ENCODE peak calls at places on chromosomes 12 and 14, in five cellular contexts. One of them, this sample, is unnamed.

GRCh38 chr14:75422169-75422568 is 5.7 kb upstream of the JDP2 start:
- DNase-seq in endothelial cell of umbilical vein: no peak
- DNase-seq in AG10803: peak
- DNase-seq in WTC11: no peak
- DNase-seq in neural crest cell: no peak
- DNase-seq in this sample: no peak

GRCh38 chr14:104747876-104748275 is 5.1 kb upstream of the SIVA1 start:
- DNase-seq in endothelial cell of umbilical vein: no peak
- DNase-seq in AG10803: no peak
- DNase-seq in WTC11: no peak
- DNase-seq in neural crest cell: no peak
- DNase-seq in this sample: no peak

GRCh38 chr12:118140825-118141224 is 4.9 kb downstream of the PEBP1 start:
- DNase-seq in endothelial cell of umbilical vein: no peak
- DNase-seq in AG10803: no peak
- DNase-seq in WTC11: no peak
- DNase-seq in neural crest cell: no peak
- DNase-seq in this sample: no peak

GRCh38 chr14:100428727-100429126 is 105.6 kb downstream of the SLC25A47 start:
- DNase-seq in endothelial cell of umbilical vein: no peak
- DNase-seq in AG10803: peak
- DNase-seq in WTC11: no peak
- DNase-seq in neural crest cell: no peak
- DNase-seq in this sample: no peak

GRCh38 chr12:3441435-3441834 is 49.6 kb upstream of the PRMT8 start:
- DNase-seq in endothelial cell of umbilical vein: no peak
- DNase-seq in AG10803: no peak
- DNase-seq in WTC11: no peak
- DNase-seq in neural crest cell: no peak
- DNase-seq in this sample: no peak

GRCh38 chr14:29717906-29718305 is 209.7 kb downstream of the PRKD1 start:
- DNase-seq in endothelial cell of umbilical vein: no peak
- DNase-seq in AG10803: peak
- DNase-seq in WTC11: no peak
- DNase-seq in neural crest cell: no peak
- DNase-seq in this sample: no peak

GRCh38 chr14:96727076-96727475 is 70.1 kb upstream of the VRK1 start:
- DNase-seq in endothelial cell of umbilical vein: no peak
- DNase-seq in AG10803: no peak
- DNase-seq in WTC11: no peak
- DNase-seq in neural crest cell: no peak
- DNase-seq in this sample: no peak

GRCh38 chr12:19946549-19946948 is 421.8 kb upstream of the PDE3A start:
- DNase-seq in endothelial cell of umbilical vein: peak
- DNase-seq in AG10803: peak
- DNase-seq in WTC11: no peak
- DNase-seq in neural crest cell: no peak
- DNase-seq in this sample: no peak

GRCh38 chr12:118850244-118850825 is 131.0 kb upstream of the SRRM4 start:
- DNase-seq in endothelial cell of umbilical vein: no peak
- DNase-seq in AG10803: no peak
- DNase-seq in WTC11: peak
- DNase-seq in neural crest cell: peak
- DNase-seq in this sample: peak

GRCh38 chr12:5442251-5443006 is 10.5 kb downstream of the NTF3 start:
- DNase-seq in endothelial cell of umbilical vein: peak
- DNase-seq in AG10803: peak
- DNase-seq in WTC11: peak
- DNase-seq in neural crest cell: peak
- DNase-seq in this sample: no peak

GRCh38 chr12:97300921-97301320 is 161.7 kb upstream of the RMST start:
- DNase-seq in endothelial cell of umbilical vein: no peak
- DNase-seq in AG10803: no peak
- DNase-seq in WTC11: no peak
- DNase-seq in neural crest cell: no peak
- DNase-seq in this sample: no peak

GRCh38 chr12:65923228-65923627 is 98.9 kb downstream of the HMGA2 start:
- DNase-seq in endothelial cell of umbilical vein: no peak
- DNase-seq in AG10803: no peak
- DNase-seq in WTC11: no peak
- DNase-seq in neural crest cell: no peak
- DNase-seq in this sample: no peak

GRCh38 chr12:1859643-1860042 is 39.3 kb downstream of the LRTM2 start:
- DNase-seq in endothelial cell of umbilical vein: no peak
- DNase-seq in AG10803: no peak
- DNase-seq in WTC11: no peak
- DNase-seq in neural crest cell: no peak
- DNase-seq in this sample: peak

GRCh38 chr12:22282283-22282682 is 52.2 kb downstream of the ST8SIA1 start:
- DNase-seq in endothelial cell of umbilical vein: peak
- DNase-seq in AG10803: peak
- DNase-seq in WTC11: no peak
- DNase-seq in neural crest cell: no peak
- DNase-seq in this sample: no peak

GRCh38 chr14:99412122-99413061 is 68.3 kb downstream of the SETD3 start:
- DNase-seq in endothelial cell of umbilical vein: no peak
- DNase-seq in AG10803: peak
- DNase-seq in WTC11: peak
- DNase-seq in neural crest cell: no peak
- DNase-seq in this sample: no peak

GRCh38 chr12:89962648-89963047 is 254.0 kb upstream of the ATP2B1 start:
- DNase-seq in endothelial cell of umbilical vein: peak
- DNase-seq in AG10803: no peak
- DNase-seq in WTC11: no peak
- DNase-seq in neural crest cell: no peak
- DNase-seq in this sample: no peak

GRCh38 chr12:10719482-10719881 is 3.6 kb downstream of the YBX3 start:
- DNase-seq in endothelial cell of umbilical vein: peak
- DNase-seq in AG10803: no peak
- DNase-seq in WTC11: no peak
- DNase-seq in neural crest cell: no peak
- DNase-seq in this sample: no peak

GRCh38 chr12:10722905-10723866 is at the start of gene YBX3:
- DNase-seq in endothelial cell of umbilical vein: peak
- DNase-seq in AG10803: peak
- DNase-seq in WTC11: peak
- DNase-seq in neural crest cell: peak
- DNase-seq in this sample: peak

GRCh38 chr12:10721654-10722501 is 1.2 kb downstream of the YBX3 start:
- DNase-seq in endothelial cell of umbilical vein: peak
- DNase-seq in AG10803: peak
- DNase-seq in WTC11: peak
- DNase-seq in neural crest cell: peak
- DNase-seq in this sample: peak

GRCh38 chr12:10720974-10721565 is 2.1 kb downstream of the YBX3 start:
- DNase-seq in endothelial cell of umbilical vein: peak
- DNase-seq in AG10803: no peak
- DNase-seq in WTC11: no peak
- DNase-seq in neural crest cell: no peak
- DNase-seq in this sample: no peak

DNA sequence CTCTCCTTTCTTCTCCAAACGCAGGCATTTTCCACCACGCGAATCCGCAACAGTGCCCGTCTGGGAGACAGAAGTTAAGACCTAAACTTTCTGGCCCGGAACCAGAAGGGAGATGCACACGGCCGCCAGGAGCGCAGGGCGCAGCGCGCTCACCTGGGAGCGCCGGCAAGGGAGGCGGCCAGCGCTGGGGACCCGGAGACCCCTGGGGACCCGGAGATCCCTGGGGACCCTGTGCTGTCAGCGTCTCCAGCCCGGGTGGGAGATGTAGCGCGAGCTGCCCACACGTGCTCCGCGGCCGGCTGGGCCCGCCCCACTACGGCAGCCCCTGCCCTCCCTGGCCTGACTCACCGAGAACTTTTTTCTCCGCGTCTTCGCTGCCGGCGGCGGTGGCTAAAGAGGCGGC is 620 bp downstream of the YBX3 start:
- DNase-seq in endothelial cell of umbilical vein: no peak
- DNase-seq in AG10803: peak
- DNase-seq in WTC11: no peak
- DNase-seq in neural crest cell: peak
- DNase-seq in this sample: peak
- TF ChIP-seq CTCF in endothelial cell of umbilical vein: no peak
- TF ChIP-seq CTCF in AG10803: peak
- TF ChIP-seq CTCF in WTC11: no peak
- TF ChIP-seq CTCF in neural crest cell: peak
- TF ChIP-seq CTCF in this sample: no peak

GRCh38 chr14:70254476-70254961 is 65.8 kb upstream of the SLC8A3 start:
- DNase-seq in endothelial cell of umbilical vein: peak
- DNase-seq in AG10803: peak
- DNase-seq in WTC11: peak
- DNase-seq in neural crest cell: peak
- DNase-seq in this sample: peak

GRCh38 chr14:70259420-70259819 is 70.7 kb upstream of the SLC8A3 start:
- DNase-seq in endothelial cell of umbilical vein: no peak
- DNase-seq in AG10803: no peak
- DNase-seq in WTC11: no peak
- DNase-seq in neural crest cell: no peak
- DNase-seq in this sample: no peak

DNA sequence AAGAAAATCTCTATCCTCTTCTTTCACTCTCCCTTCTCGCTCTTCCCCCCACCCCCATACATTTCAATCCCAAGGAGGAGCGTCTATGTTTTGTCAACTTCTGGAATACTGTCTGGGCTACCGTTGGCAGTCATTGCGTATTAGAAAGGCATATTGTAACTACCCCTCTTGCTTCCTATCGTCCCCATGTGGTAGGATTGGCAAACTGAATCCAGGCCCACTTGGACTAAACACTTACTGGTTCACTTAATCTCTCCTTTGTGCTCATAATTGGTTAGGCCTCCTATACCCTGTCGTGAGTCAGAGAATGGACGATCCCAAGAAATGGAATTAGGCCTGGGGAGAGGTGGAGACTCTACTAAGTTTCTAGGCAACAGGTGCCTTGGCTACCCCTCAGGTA is 68.8 kb upstream of the SLC8A3 start:
- DNase-seq in endothelial cell of umbilical vein: no peak
- DNase-seq in AG10803: no peak
- DNase-seq in WTC11: peak
- DNase-seq in neural crest cell: no peak
- DNase-seq in this sample: no peak
- TF ChIP-seq CTCF in endothelial cell of umbilical vein: no peak
- TF ChIP-seq CTCF in AG10803: peak
- TF ChIP-seq CTCF in WTC11: peak
- TF ChIP-seq CTCF in neural crest cell: peak
- TF ChIP-seq CTCF in this sample: peak

GRCh38 chr12:9380650-9381049 is 172.5 kb upstream of the PZP start:
- DNase-seq in endothelial cell of umbilical vein: no peak
- DNase-seq in AG10803: no peak
- DNase-seq in WTC11: no peak
- DNase-seq in neural crest cell: no peak
- DNase-seq in this sample: no peak
- TF ChIP-seq CTCF in endothelial cell of umbilical vein: no peak
- TF ChIP-seq CTCF in AG10803: no peak
- TF ChIP-seq CTCF in WTC11: no peak
- TF ChIP-seq CTCF in neural crest cell: no peak
- TF ChIP-seq CTCF in this sample: no peak

GRCh38 chr14:91059576-91060471 is 617 bp downstream of the RPS6KA5 start:
- DNase-seq in endothelial cell of umbilical vein: peak
- DNase-seq in AG10803: no peak
- DNase-seq in WTC11: peak
- DNase-seq in neural crest cell: peak
- DNase-seq in this sample: peak
- TF ChIP-seq CTCF in endothelial cell of umbilical vein: no peak
- TF ChIP-seq CTCF in AG10803: no peak
- TF ChIP-seq CTCF in WTC11: no peak
- TF ChIP-seq CTCF in neural crest cell: peak
- TF ChIP-seq CTCF in this sample: no peak

DNA sequence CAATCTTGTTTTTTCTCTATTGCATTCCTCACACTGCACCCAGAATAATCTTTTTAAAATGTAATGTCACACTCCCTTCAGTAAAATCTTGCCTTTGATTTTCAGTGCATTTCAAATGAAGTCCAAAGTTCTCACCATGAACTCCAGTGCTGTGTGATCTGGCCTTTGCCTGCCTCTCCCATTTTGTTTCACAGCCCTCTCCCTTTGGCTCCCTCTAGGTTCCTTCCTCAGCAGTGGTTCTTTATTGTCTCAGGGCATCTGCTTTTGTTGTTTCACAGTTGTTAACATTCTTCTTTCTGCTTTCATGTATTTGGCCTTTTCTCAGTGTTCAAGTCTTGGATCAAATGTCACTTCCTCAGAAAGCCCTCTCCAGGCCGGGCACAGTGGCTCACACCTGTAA is 84.5 kb upstream of the AMN1 start:
- DNase-seq in endothelial cell of umbilical vein: peak
- DNase-seq in AG10803: no peak
- DNase-seq in WTC11: no peak
- DNase-seq in neural crest cell: no peak
- DNase-seq in this sample: no peak
- TF ChIP-seq CTCF in endothelial cell of umbilical vein: no peak
- TF ChIP-seq CTCF in AG10803: peak
- TF ChIP-seq CTCF in WTC11: no peak
- TF ChIP-seq CTCF in neural crest cell: peak
- TF ChIP-seq CTCF in this sample: no peak